ENCODE peak calls at places on chromosomes 3 and 15, in four cellular contexts. One of them, this sample, is unnamed.

GRCh38 chr3:4907050-4907449 is 72.2 kb upstream of the BHLHE40 start:
- ATAC-seq in aorta: no peak
- ATAC-seq in SK-N-SH treated with all-trans-retinoic acid at 6 μM for 48 hours: no peak
- ATAC-seq in CD4-positive, alpha-beta T cell: no peak
- ATAC-seq in this sample: no peak

GRCh38 chr3:14847613-14848541 is 29.1 kb downstream of the FGD5 start:
- ATAC-seq in aorta: no peak
- ATAC-seq in SK-N-SH treated with all-trans-retinoic acid at 6 μM for 48 hours: no peak
- ATAC-seq in CD4-positive, alpha-beta T cell: no peak
- ATAC-seq in this sample: peak; percentile 82

GRCh38 chr15:95912728-95913127 is 417.8 kb upstream of the NR2F2 start:
- ATAC-seq in aorta: no peak
- ATAC-seq in SK-N-SH treated with all-trans-retinoic acid at 6 μM for 48 hours: no peak
- ATAC-seq in CD4-positive, alpha-beta T cell: no peak
- ATAC-seq in this sample: no peak

GRCh38 chr3:110612045-110612444 is 459.6 kb upstream of the NECTIN3 start:
- ATAC-seq in aorta: no peak
- ATAC-seq in SK-N-SH treated with all-trans-retinoic acid at 6 μM for 48 hours: no peak
- ATAC-seq in CD4-positive, alpha-beta T cell: no peak
- ATAC-seq in this sample: no peak

GRCh38 chr15:78104566-78105500 is 12.5 kb downstream of the SH2D7 start:
- ATAC-seq in aorta: no peak
- ATAC-seq in SK-N-SH treated with all-trans-retinoic acid at 6 μM for 48 hours: no peak
- ATAC-seq in CD4-positive, alpha-beta T cell: no peak
- ATAC-seq in this sample: no peak

GRCh38 chr3:94026623-94027022 is 1.8 kb downstream of the STX19 start:
- ATAC-seq in aorta: no peak
- ATAC-seq in SK-N-SH treated with all-trans-retinoic acid at 6 μM for 48 hours: no peak
- ATAC-seq in CD4-positive, alpha-beta T cell: no peak
- ATAC-seq in this sample: no peak

GRCh38 chr3:73558399-73559075 is 66.2 kb downstream of the PDZRN3 start:
- ATAC-seq in aorta: no peak
- ATAC-seq in SK-N-SH treated with all-trans-retinoic acid at 6 μM for 48 hours: peak; percentile 61
- ATAC-seq in CD4-positive, alpha-beta T cell: no peak
- ATAC-seq in this sample: no peak

GRCh38 chr15:31379042-31379441 is 52.4 kb downstream of the KLF13 start:
- ATAC-seq in aorta: no peak
- ATAC-seq in SK-N-SH treated with all-trans-retinoic acid at 6 μM for 48 hours: no peak
- ATAC-seq in CD4-positive, alpha-beta T cell: peak; percentile 25
- ATAC-seq in this sample: no peak

GRCh38 chr3:142152349-142152748 is 3.0 kb upstream of the TFDP2 start:
- ATAC-seq in aorta: no peak
- ATAC-seq in SK-N-SH treated with all-trans-retinoic acid at 6 μM for 48 hours: no peak
- ATAC-seq in CD4-positive, alpha-beta T cell: no peak
- ATAC-seq in this sample: no peak

GRCh38 chr15:98674336-98674735 is 26.0 kb downstream of the IGF1R start:
- ATAC-seq in aorta: peak; percentile 63
- ATAC-seq in SK-N-SH treated with all-trans-retinoic acid at 6 μM for 48 hours: no peak
- ATAC-seq in CD4-positive, alpha-beta T cell: no peak
- ATAC-seq in this sample: no peak

GRCh38 chr3:65808407-65808806 is 230.3 kb downstream of the MAGI1 start:
- ATAC-seq in aorta: no peak
- ATAC-seq in SK-N-SH treated with all-trans-retinoic acid at 6 μM for 48 hours: no peak
- ATAC-seq in CD4-positive, alpha-beta T cell: no peak
- ATAC-seq in this sample: no peak

GRCh38 chr15:90496791-90497190 is 32.9 kb upstream of the CRTC3 start:
- ATAC-seq in aorta: no peak
- ATAC-seq in SK-N-SH treated with all-trans-retinoic acid at 6 μM for 48 hours: no peak
- ATAC-seq in CD4-positive, alpha-beta T cell: no peak
- ATAC-seq in this sample: no peak

GRCh38 chr15:58545307-58546065 is 113.7 kb downstream of the LIPC start:
- ATAC-seq in aorta: no peak
- ATAC-seq in SK-N-SH treated with all-trans-retinoic acid at 6 μM for 48 hours: no peak
- ATAC-seq in CD4-positive, alpha-beta T cell: no peak
- ATAC-seq in this sample: no peak

GRCh38 chr15:91947370-91947769 is 93.9 kb downstream of the SLCO3A1 start:
- ATAC-seq in aorta: no peak
- ATAC-seq in SK-N-SH treated with all-trans-retinoic acid at 6 μM for 48 hours: no peak
- ATAC-seq in CD4-positive, alpha-beta T cell: no peak
- ATAC-seq in this sample: no peak

GRCh38 chr3:72054976-72055375 is 270.0 kb upstream of the PROK2 start:
- ATAC-seq in aorta: no peak
- ATAC-seq in SK-N-SH treated with all-trans-retinoic acid at 6 μM for 48 hours: no peak
- ATAC-seq in CD4-positive, alpha-beta T cell: no peak
- ATAC-seq in this sample: no peak

GRCh38 chr3:37712918-37713819 is 148.5 kb upstream of the CTDSPL start:
- ATAC-seq in aorta: peak; percentile 65
- ATAC-seq in SK-N-SH treated with all-trans-retinoic acid at 6 μM for 48 hours: peak; percentile 27
- ATAC-seq in CD4-positive, alpha-beta T cell: no peak
- ATAC-seq in this sample: no peak

GRCh38 chr15:41603411-41603935 is 44.5 kb downstream of the TYRO3 start:
- ATAC-seq in aorta: no peak
- ATAC-seq in SK-N-SH treated with all-trans-retinoic acid at 6 μM for 48 hours: no peak
- ATAC-seq in CD4-positive, alpha-beta T cell: no peak
- ATAC-seq in this sample: no peak

GRCh38 chr3:57974796-57975388 is 33.3 kb upstream of the FLNB start:
- ATAC-seq in aorta: peak; percentile 37
- ATAC-seq in SK-N-SH treated with all-trans-retinoic acid at 6 μM for 48 hours: peak; percentile 89
- ATAC-seq in CD4-positive, alpha-beta T cell: no peak
- ATAC-seq in this sample: no peak

GRCh38 chr3:23440416-23441294 is 237.5 kb downstream of the UBE2E2 start:
- ATAC-seq in aorta: no peak
- ATAC-seq in SK-N-SH treated with all-trans-retinoic acid at 6 μM for 48 hours: no peak
- ATAC-seq in CD4-positive, alpha-beta T cell: no peak
- ATAC-seq in this sample: peak; percentile 65

GRCh38 chr3:151156618-151157216 is 46.3 kb downstream of the GPR171 start:
- ATAC-seq in aorta: no peak
- ATAC-seq in SK-N-SH treated with all-trans-retinoic acid at 6 μM for 48 hours: peak; percentile 91
- ATAC-seq in CD4-positive, alpha-beta T cell: peak; percentile 74
- ATAC-seq in this sample: peak; percentile 69

GRCh38 chr3:111998661-111999641 is at the start of gene TAGLN3:
- ATAC-seq in aorta: peak; percentile 34
- ATAC-seq in SK-N-SH treated with all-trans-retinoic acid at 6 μM for 48 hours: peak; percentile 94
- ATAC-seq in CD4-positive, alpha-beta T cell: peak; percentile 72
- ATAC-seq in this sample: peak; percentile 42

GRCh38 chr15:71167445-71168162 is 52.3 kb downstream of the THSD4 start:
- ATAC-seq in aorta: no peak
- ATAC-seq in SK-N-SH treated with all-trans-retinoic acid at 6 μM for 48 hours: no peak
- ATAC-seq in CD4-positive, alpha-beta T cell: no peak
- ATAC-seq in this sample: no peak

GRCh38 chr15:36940207-36940606 is 160.1 kb downstream of the MEIS2 start:
- ATAC-seq in aorta: no peak
- ATAC-seq in SK-N-SH treated with all-trans-retinoic acid at 6 μM for 48 hours: no peak
- ATAC-seq in CD4-positive, alpha-beta T cell: no peak
- ATAC-seq in this sample: no peak

GRCh38 chr15:49813615-49814014 is 192.8 kb downstream of the DTWD1 start:
- ATAC-seq in aorta: no peak
- ATAC-seq in SK-N-SH treated with all-trans-retinoic acid at 6 μM for 48 hours: no peak
- ATAC-seq in CD4-positive, alpha-beta T cell: no peak
- ATAC-seq in this sample: no peak

GRCh38 chr3:136547293-136547692 is 204.9 kb downstream of the STAG1 start:
- ATAC-seq in aorta: no peak
- ATAC-seq in SK-N-SH treated with all-trans-retinoic acid at 6 μM for 48 hours: peak; percentile 30
- ATAC-seq in CD4-positive, alpha-beta T cell: no peak
- ATAC-seq in this sample: peak; percentile 16

This sample was measured in stimulated activated memory B cell treated with anti-CD40 and anti-IgM and Interleukin-4, amounts not matched to agents 10 μg/mL and 1 μg/mL and 100 μg/mL, for 72 hours.